ENCODE peak calls at places on chromosomes 6 and 20, in six cellular contexts. One of them, this sample, is unnamed.

GRCh38 chr20:60026010-60026409 is 67.8 kb downstream of the CDH26 start:
- DNase-seq in G401: no peak
- DNase-seq in stromal cell of bone marrow: no peak
- DNase-seq in HFFc6: no peak
- DNase-seq in A549: no peak
- DNase-seq in fibroblast of mammary gland: no peak
- DNase-seq in this sample: no peak

GRCh38 chr6:168711666-168712300 is 270.8 kb downstream of the SMOC2 start:
- DNase-seq in fibroblast of mammary gland: no peak
- DNase-seq in stromal cell of bone marrow: no peak
- DNase-seq in G401: no peak
- DNase-seq in A549: no peak
- DNase-seq in HFFc6: no peak
- DNase-seq in this sample: no peak

GRCh38 chr6:82365011-82365751 is 1.6 kb downstream of the TPBG start:
- DNase-seq in G401: no peak
- DNase-seq in fibroblast of mammary gland: no peak
- DNase-seq in A549: peak; percentile 28
- DNase-seq in stromal cell of bone marrow: no peak
- DNase-seq in HFFc6: no peak
- DNase-seq in this sample: no peak

GRCh38 chr6:5174756-5175155 is 86.0 kb downstream of the LYRM4 start:
- DNase-seq in stromal cell of bone marrow: no peak
- DNase-seq in G401: no peak
- DNase-seq in A549: no peak
- DNase-seq in fibroblast of mammary gland: no peak
- DNase-seq in HFFc6: no peak
- DNase-seq in this sample: no peak

GRCh38 chr6:168874637-168875036 is 379.0 kb downstream of the THBS2 start:
- DNase-seq in HFFc6: no peak
- DNase-seq in A549: no peak
- DNase-seq in stromal cell of bone marrow: no peak
- DNase-seq in fibroblast of mammary gland: no peak
- DNase-seq in G401: no peak
- DNase-seq in this sample: no peak

GRCh38 chr6:39830444-39830843 is 38.3 kb downstream of the DAAM2 start:
- DNase-seq in fibroblast of mammary gland: no peak
- DNase-seq in stromal cell of bone marrow: no peak
- DNase-seq in A549: no peak
- DNase-seq in G401: no peak
- DNase-seq in HFFc6: no peak
- DNase-seq in this sample: no peak

GRCh38 chr6:75493400-75494064 is at the start of gene FILIP1:
- DNase-seq in fibroblast of mammary gland: peak; percentile 40
- DNase-seq in A549: no peak
- DNase-seq in G401: no peak
- DNase-seq in HFFc6: no peak
- DNase-seq in stromal cell of bone marrow: peak; percentile 37
- DNase-seq in this sample: no peak

GRCh38 chr6:37177083-37177949 is 7.4 kb downstream of the PIM1 start:
- DNase-seq in stromal cell of bone marrow: no peak
- DNase-seq in A549: no peak
- DNase-seq in HFFc6: no peak
- DNase-seq in G401: peak; percentile 1
- DNase-seq in fibroblast of mammary gland: no peak
- DNase-seq in this sample: no peak

GRCh38 chr20:50464725-50465650 is 45.2 kb upstream of the PTPN1 start:
- DNase-seq in HFFc6: no peak
- DNase-seq in stromal cell of bone marrow: no peak
- DNase-seq in A549: no peak
- DNase-seq in G401: no peak
- DNase-seq in fibroblast of mammary gland: no peak
- DNase-seq in this sample: no peak

GRCh38 chr20:22312744-22313346 is 271.5 kb downstream of the FOXA2 start:
- DNase-seq in fibroblast of mammary gland: peak; percentile 49
- DNase-seq in A549: peak; percentile 56
- DNase-seq in G401: peak; percentile 25
- DNase-seq in HFFc6: no peak
- DNase-seq in stromal cell of bone marrow: peak; percentile 33
- DNase-seq in this sample: no peak

GRCh38 chr6:156175971-156176421 is 601.2 kb upstream of the ARID1B start:
- DNase-seq in A549: peak; percentile 2
- DNase-seq in fibroblast of mammary gland: no peak
- DNase-seq in HFFc6: no peak
- DNase-seq in stromal cell of bone marrow: no peak
- DNase-seq in G401: no peak
- DNase-seq in this sample: peak; percentile 88

GRCh38 chr6:89368107-89368506 is 15.6 kb upstream of the UBE2J1 start:
- DNase-seq in fibroblast of mammary gland: peak; percentile 62
- DNase-seq in HFFc6: peak; percentile 37
- DNase-seq in stromal cell of bone marrow: peak; percentile 39
- DNase-seq in G401: peak; percentile 79
- DNase-seq in A549: peak; percentile 35
- DNase-seq in this sample: no peak

GRCh38 chr6:168496139-168496840 is 55.3 kb downstream of the SMOC2 start:
- DNase-seq in fibroblast of mammary gland: no peak
- DNase-seq in HFFc6: no peak
- DNase-seq in A549: no peak
- DNase-seq in stromal cell of bone marrow: no peak
- DNase-seq in G401: no peak
- DNase-seq in this sample: no peak

GRCh38 chr6:21438237-21438985 is 155.1 kb upstream of the SOX4 start:
- DNase-seq in HFFc6: no peak
- DNase-seq in stromal cell of bone marrow: no peak
- DNase-seq in G401: no peak
- DNase-seq in A549: no peak
- DNase-seq in fibroblast of mammary gland: peak; percentile 32
- DNase-seq in this sample: no peak

GRCh38 chr6:20564777-20565176 is 30.5 kb downstream of the CDKAL1 start:
- DNase-seq in fibroblast of mammary gland: no peak
- DNase-seq in stromal cell of bone marrow: no peak
- DNase-seq in G401: no peak
- DNase-seq in A549: no peak
- DNase-seq in HFFc6: no peak
- DNase-seq in this sample: no peak

GRCh38 chr6:157672726-157673412 is 150.2 kb upstream of the SNX9 start:
- DNase-seq in G401: no peak
- DNase-seq in fibroblast of mammary gland: no peak
- DNase-seq in HFFc6: no peak
- DNase-seq in stromal cell of bone marrow: no peak
- DNase-seq in A549: no peak
- DNase-seq in this sample: no peak

GRCh38 chr6:125812394-125813231 is 21.9 kb downstream of the NCOA7 start:
- DNase-seq in HFFc6: peak; percentile 89
- DNase-seq in A549: peak; percentile 33
- DNase-seq in G401: no peak
- DNase-seq in fibroblast of mammary gland: peak; percentile 96
- DNase-seq in stromal cell of bone marrow: peak; percentile 95
- DNase-seq in this sample: no peak